ENCODE peak calls at places on chromosomes 3 and 15, in five cellular contexts. A is body of pancreas, L is Peyer's patch, F is IMR-90, D is ovary. S is an unnamed sample.
A peak's percentile ranks its signal among the peaks of the same experiment; 100 is the strongest.

GRCh38 chr3:125431391-125431790 is 56.3 kb upstream of the ZNF148 start:
- DNase-seq in A (no peak), F (peak; percentile 72), D (no peak), L (no peak), S (no peak)

GRCh38 chr3:11131371-11131770 is 22.9 kb upstream of the HRH1 start:
- DNase-seq in F (no peak), D (no peak), L (no peak), A (no peak), S (no peak)

GRCh38 chr3:194745427-194746184 is 59.9 kb downstream of the FAM43A start:
- DNase-seq in D (no peak), F (no peak), L (no peak), A (no peak), S (no peak)

GRCh38 chr15:67144609-67145306 is 79.4 kb downstream of the SMAD3 start:
- DNase-seq in L (no peak), F (peak; percentile 96), D (no peak), A (no peak), S (peak; percentile 85)

GRCh38 chr3:89216021-89216739 is 108.8 kb downstream of the EPHA3 start:
- DNase-seq in D (no peak), A (no peak), L (no peak), F (peak; percentile 17), S (no peak)

GRCh38 chr15:81413851-81414250 is 39.8 kb upstream of the TMC3 start:
- DNase-seq in L (no peak), D (no peak), F (no peak), A (no peak), S (no peak)

GRCh38 chr15:68316061-68316804 is 38.7 kb downstream of the FEM1B start:
- DNase-seq in A (peak; percentile 9), F (no peak), D (no peak), L (peak; percentile 50), S (no peak)

GRCh38 chr3:132543016-132543739 is 53.9 kb upstream of the ACKR4 start:
- DNase-seq in A (no peak), D (no peak), F (peak; percentile 97), L (no peak), S (peak; percentile 84)

GRCh38 chr15:43808960-43809678 is 8.7 kb downstream of the HYPK start:
- DNase-seq in D (no peak), A (no peak), F (no peak), L (no peak), S (no peak)

GRCh38 chr3:171349392-171349791 is 110.8 kb downstream of the TNIK start:
- DNase-seq in L (no peak), A (no peak), F (peak; percentile 18), D (no peak), S (no peak)

GRCh38 chr3:100306695-100307094 is 27.9 kb upstream of the NIT2 start:
- DNase-seq in F (no peak), D (no peak), A (no peak), L (no peak), S (no peak)

GRCh38 chr15:59751552-59752413 is 62.7 kb upstream of the BNIP2 start:
- DNase-seq in A (no peak), F (no peak), L (no peak), D (no peak), S (no peak)

GRCh38 chr3:159879598-159879997 is 109.0 kb upstream of the IL12A start:
- DNase-seq in A (no peak), F (no peak), D (no peak), L (no peak), S (no peak)

GRCh38 chr3:128011140-128011539 is 41.1 kb upstream of the SEC61A1 start:
- DNase-seq in L (peak; percentile 67), D (no peak), F (peak; percentile 10), A (peak; percentile 81), S (no peak)

GRCh38 chr15:65115542-65115941 is 542 bp upstream of the UBAP1L start:
- DNase-seq in L (no peak), D (no peak), F (no peak), A (no peak), S (no peak)

GRCh38 chr15:78302579-78302978 is 3.2 kb upstream of the SKIC8 start:
- DNase-seq in F (peak; percentile 85), D (no peak), A (no peak), L (no peak), S (peak; percentile 39)

GRCh38 chr3:186476541-186476940 is 67.6 kb downstream of the CRYGS start:
- DNase-seq in L (no peak), A (no peak), F (no peak), D (no peak), S (no peak)

GRCh38 chr3:25045291-25045690 is 382.8 kb upstream of the RARB start:
- DNase-seq in L (no peak), A (no peak), F (no peak), D (no peak), S (no peak)

GRCh38 chr3:195999896-196000295 is 82.0 kb downstream of the TFRC start:
- DNase-seq in A (no peak), F (no peak), L (peak; percentile 34), D (no peak), S (no peak)

GRCh38 chr3:128307029-128307633 is 153.8 kb downstream of the EEFSEC start:
- DNase-seq in D (no peak), F (no peak), L (no peak), A (no peak), S (no peak)

GRCh38 chr3:31610700-31611275 is 78.1 kb downstream of the STT3B start:
- DNase-seq in D (no peak), L (no peak), A (no peak), F (peak; percentile 66), S (no peak)

GRCh38 chr3:173257797-173258196 is 116.8 kb upstream of the SPATA16 start:
- DNase-seq in D (no peak), L (no peak), F (no peak), A (no peak), S (no peak)

GRCh38 chr15:42921049-42921731 is 612 bp upstream of the TTBK2 start:
- DNase-seq in A (peak; percentile 19), D (no peak), L (peak; percentile 61), F (peak; percentile 8), S (no peak)

GRCh38 chr3:49030331-49030730 is 1.1 kb upstream of the IMPDH2 start:
- DNase-seq in D (no peak), A (no peak), L (no peak), F (no peak), S (no peak)

GRCh38 chr3:89787995-89788394 is 680.6 kb downstream of the EPHA3 start:
- DNase-seq in L (no peak), D (no peak), A (no peak), F (no peak), S (no peak)

GRCh38 chr15:64667736-64668161 is 107.6 kb downstream of the RBPMS2 start:
- DNase-seq in D (no peak), A (no peak), F (peak; percentile 86), L (no peak), S (peak; percentile 56)

GRCh38 chr3:126434931-126435411 is 40.3 kb downstream of the CFAP100 start:
- DNase-seq in L (no peak), F (no peak), D (no peak), A (no peak), S (no peak)

GRCh38 chr3:126514161-126514560 is 3.4 kb downstream of the UROC1 start:
- DNase-seq in L (peak; percentile 26), F (no peak), A (no peak), D (no peak), S (no peak)

GRCh38 chr3:152511904-152512303 is 243.2 kb downstream of the MBNL1 start:
- DNase-seq in D (no peak), A (no peak), L (no peak), F (no peak), S (no peak)

GRCh38 chr3:58351920-58352319 is 19.2 kb downstream of the PXK start:
- DNase-seq in F (no peak), D (no peak), L (no peak), A (no peak), S (no peak)

GRCh38 chr3:174541708-174542107 is 317.4 kb upstream of the NAALADL2 start:
- DNase-seq in L (no peak), A (no peak), D (no peak), F (peak; percentile 51), S (no peak)

GRCh38 chr3:173214576-173214975 is 73.5 kb upstream of the SPATA16 start:
- DNase-seq in A (no peak), L (no peak), D (no peak), F (no peak), S (no peak)

GRCh38 chr3:53536282-53536681 is 41.9 kb downstream of the CACNA1D start:
- DNase-seq in A (no peak), L (no peak), D (no peak), F (no peak), S (no peak)
- H3K27me3 ChIP-seq in A (no peaks in the 10 kb centered on the region), L (no peaks in the 10 kb centered on the region), D (no peaks in the 10 kb centered on the region), F (no peaks in the 10 kb centered on the region), S (peaks cover 2% of the 10 kb centered on the region)

DNA sequence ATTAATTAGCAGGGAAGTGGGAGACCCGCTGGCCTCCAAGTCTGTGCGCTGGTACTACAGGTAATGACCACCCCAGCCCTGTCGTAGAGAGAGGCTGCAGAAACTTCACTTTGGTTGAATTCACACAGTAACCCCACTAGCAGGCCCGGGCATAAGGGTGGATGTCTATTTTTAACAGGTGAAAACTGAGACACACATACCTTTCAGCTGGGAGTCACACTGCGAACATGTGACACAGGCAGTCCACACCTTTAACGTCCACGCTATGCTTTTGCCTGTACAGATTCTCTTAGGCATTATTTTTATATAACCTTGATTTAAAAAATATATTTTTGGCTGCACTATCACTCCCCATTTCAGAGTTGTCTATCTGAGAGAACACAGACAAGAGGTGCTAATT is 3.9 kb downstream of the LRRK1 start:
- DNase-seq in L (no peak), D (no peak), A (no peak), F (no peak), S (no peak)
- H3K27ac ChIP-seq in L (peak overlapping the region; percentile 88), D (no peak overlapping the region), A (no peak overlapping the region), F (no peak overlapping the region), S (no peak overlapping the region)

DNA sequence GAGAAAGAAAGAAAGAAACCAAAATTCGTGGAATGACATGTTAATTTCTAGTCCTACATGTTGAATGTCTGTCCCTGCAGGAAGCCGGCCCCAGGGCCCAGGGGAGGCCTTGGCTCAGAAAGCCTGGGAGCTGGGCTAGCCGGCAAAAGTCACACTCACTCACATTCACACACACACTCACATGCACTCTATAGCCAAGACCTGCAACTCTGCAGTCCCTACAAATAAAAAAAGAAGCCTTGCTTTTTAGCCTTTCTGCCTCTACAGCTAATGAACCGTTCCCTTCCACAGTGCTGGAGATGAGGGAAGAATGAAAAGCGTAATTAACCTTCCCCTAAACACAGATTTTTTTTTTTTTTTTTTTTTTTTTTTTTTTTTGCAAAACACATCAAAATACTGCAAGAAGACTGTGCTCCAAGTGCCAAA is 4.4 kb downstream of the MECOM start:
- DNase-seq in F (no peak), L (no peak), A (peak; percentile 62), D (no peak), S (no peak)
- H3K27me3 ChIP-seq in F (peaks cover 13% of the 10 kb centered on the region), L (peaks cover 38% of the 10 kb centered on the region), A (no peaks in the 10 kb centered on the region), D (no peaks in the 10 kb centered on the region), S (peaks cover 25% of the 10 kb centered on the region)

DNA sequence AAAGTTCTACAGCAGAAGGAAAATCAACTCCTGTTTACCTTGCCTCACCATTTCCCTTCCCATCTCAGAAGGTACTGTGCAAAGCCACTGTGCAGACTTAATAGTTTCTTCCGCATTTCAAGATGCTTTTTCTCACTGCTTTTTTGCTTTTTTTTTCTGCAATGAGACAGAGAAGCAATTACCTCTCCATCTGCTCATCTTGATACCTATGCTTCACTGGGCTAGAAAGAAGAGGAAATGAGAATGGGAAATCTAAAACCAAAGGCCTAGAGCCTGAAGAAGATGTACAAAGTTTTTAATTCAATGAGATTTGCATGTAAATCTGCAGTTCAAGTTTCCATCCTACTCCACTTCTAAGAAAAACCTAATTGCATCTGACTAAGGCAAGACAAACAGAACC is 238.1 kb upstream of the SETMAR start:
- DNase-seq in F (no peak), L (no peak), A (no peak), D (no peak), S (no peak)
- H3K27ac ChIP-seq in F (no peak overlapping the region), L (peak overlapping the region; percentile 61), A (no peak overlapping the region), D (no peak overlapping the region), S (no peak overlapping the region)

GRCh38 chr15:100762913-100763627 is 116.6 kb upstream of the ALDH1A3 start:
- DNase-seq in F (peak; percentile 17), L (no peak), A (no peak), D (no peak), S (no peak)
- H3K27me3 ChIP-seq in F (no peaks in the 10 kb centered on the region), L (no peaks in the 10 kb centered on the region), A (no peaks in the 10 kb centered on the region), D (no peaks in the 10 kb centered on the region), S (no peaks in the 10 kb centered on the region)

S was measured in AG04450.